ENCODE peak calls at places on chromosomes 11 and 22, in seven cellular contexts. D is choroid plexus epithelial cell, M is heart left ventricle, Z is A549, X is thoracic aorta, L is Peyer's patch, G is NB4. Q is an unnamed sample.

GRCh38 chr11:14443642-14444041 is 56.0 kb downstream of the COPB1 start:
- DNase-seq in D (peak; percentile 48), M (no peak), Z (no peak), X (no peak), L (peak; percentile 69), G (no peak), Q (no peak)

GRCh38 chr11:75894036-75894585 is 79.1 kb downstream of the UVRAG start:
- DNase-seq in D (no peak), M (no peak), Z (no peak), X (no peak), L (no peak), G (no peak), Q (no peak)

GRCh38 chr11:35043933-35044332 is 95.0 kb upstream of the CD44 start:
- DNase-seq in D (peak; percentile 23), M (peak; percentile 46), Z (no peak), X (no peak), L (no peak), G (peak; percentile 66), Q (no peak)

GRCh38 chr22:23243006-23243573 is 62.8 kb downstream of the BCR start:
- DNase-seq in D (no peak), M (no peak), Z (no peak), X (no peak), L (no peak), G (no peak), Q (no peak)

GRCh38 chr11:92948116-92948515 is 21.3 kb upstream of the MTNR1B start:
- DNase-seq in D (no peak), M (no peak), Z (peak; percentile 41), X (no peak), L (no peak), G (no peak), Q (no peak)

GRCh38 chr11:77525455-77526091 is 51.7 kb upstream of the PAK1 start:
- DNase-seq in D (no peak), M (no peak), Z (no peak), X (no peak), L (no peak), G (peak; percentile 37), Q (no peak)

GRCh38 chr11:10315083-10315482 is 10.2 kb downstream of the ADM start:
- DNase-seq in D (no peak), M (no peak), Z (no peak), X (no peak), L (no peak), G (no peak), Q (no peak)

GRCh38 chr11:48004456-48004855 is 24.1 kb downstream of the PTPRJ start:
- DNase-seq in D (no peak), M (no peak), Z (no peak), X (no peak), L (no peak), G (no peak), Q (no peak)

GRCh38 chr11:127345819-127346459 is 345.4 kb upstream of the KIRREL3 start:
- DNase-seq in D (peak; percentile 20), M (no peak), Z (peak; percentile 25), X (no peak), L (no peak), G (peak; percentile 44), Q (peak; percentile 22)

GRCh38 chr11:63610604-63611394 is 3.4 kb downstream of the PLAAT3 start:
- DNase-seq in D (peak; percentile 81), M (no peak), Z (no peak), X (no peak), L (no peak), G (peak; percentile 36), Q (no peak)

GRCh38 chr22:20531404-20532181 is 24.2 kb downstream of the MED15 start:
- DNase-seq in D (peak; percentile 86), M (peak; percentile 64), Z (peak; percentile 68), X (no peak), L (peak; percentile 70), G (no peak), Q (no peak)

GRCh38 chr22:25212337-25212736 is 7.1 kb upstream of the CRYBB2 start:
- DNase-seq in D (no peak), M (no peak), Z (no peak), X (no peak), L (no peak), G (peak; percentile 28), Q (no peak)
- TF ChIP-seq CTCF in D (no peak), M (no peak), Z (no peak), X (no peak), L (no peak), G (no peak), Q (no peak)

DNA sequence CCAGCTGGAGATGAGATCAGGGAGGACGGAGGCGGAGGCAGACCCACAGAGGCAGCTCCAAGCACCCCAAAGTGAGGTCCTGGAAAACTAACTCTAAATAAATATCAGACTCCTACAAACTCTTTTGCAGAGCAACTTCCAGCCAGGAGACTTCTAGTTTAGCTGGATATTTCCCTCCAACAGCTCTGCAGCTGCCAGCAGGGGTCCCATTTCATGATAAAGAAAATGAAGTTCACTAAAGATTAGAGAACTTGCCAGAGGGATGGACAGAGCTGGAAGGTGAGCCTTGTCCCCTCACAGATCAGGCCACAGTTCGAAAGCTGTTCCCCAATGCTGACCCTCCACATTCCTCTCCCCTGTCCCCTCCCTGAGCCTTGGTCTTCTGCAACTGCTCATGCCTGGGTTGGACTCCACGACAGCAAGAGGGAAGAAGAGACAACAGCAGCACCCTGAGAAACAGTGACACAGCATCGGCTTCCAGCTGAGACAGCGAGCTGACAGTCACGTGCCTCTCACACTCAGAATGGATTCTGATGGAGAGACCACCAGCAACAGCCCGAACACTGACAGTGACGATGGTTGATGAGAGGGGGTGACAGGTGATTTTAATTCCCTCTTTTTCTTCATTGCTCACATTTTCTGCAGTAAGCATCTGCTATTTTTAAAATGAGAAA is 5.7 kb downstream of the CARS1 start:
- DNase-seq in D (peak; percentile 37), M (no peak), Z (no peak), X (no peak), L (no peak), G (peak; percentile 38), Q (no peak)
- TF ChIP-seq CTCF in D (peak; percentile 55), M (no peak), Z (no peak), X (no peak), L (no peak), G (peak; percentile 26), Q (no peak)

DNA sequence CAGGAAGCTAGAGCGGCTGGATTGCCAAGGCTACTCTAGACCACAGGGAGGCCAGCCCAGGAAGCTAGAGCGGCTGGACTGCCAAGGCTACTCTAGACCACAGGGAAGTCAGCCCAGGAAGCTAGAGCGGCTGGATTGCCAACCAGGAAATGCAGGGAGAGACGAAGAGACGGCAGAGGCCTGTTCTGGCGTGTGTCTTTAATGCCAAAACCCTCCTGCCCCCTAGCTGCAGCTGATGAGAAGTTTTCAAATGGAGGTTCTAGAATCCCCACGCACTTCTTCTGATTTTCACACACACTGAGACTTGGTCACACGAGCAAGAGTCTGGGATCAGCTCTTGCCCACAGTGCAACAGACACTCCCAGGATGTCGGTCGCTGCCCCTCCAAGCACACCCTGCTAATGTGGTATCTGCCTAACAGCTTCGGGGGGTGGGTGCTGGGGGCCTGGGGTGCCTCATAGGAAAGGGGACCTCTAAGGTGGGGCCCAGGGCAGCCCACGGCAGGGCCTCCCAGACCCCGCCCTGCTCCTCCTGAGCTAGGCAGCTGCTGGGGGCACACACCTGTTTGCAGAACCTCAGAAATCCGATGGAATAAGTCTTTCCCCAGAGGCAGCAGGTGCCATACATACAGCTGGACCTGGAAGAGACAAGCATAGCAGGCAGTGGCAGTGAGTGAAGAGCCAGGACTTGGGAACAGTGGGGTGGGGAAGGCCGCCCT is 28.5 kb downstream of the MAFF start:
- DNase-seq in D (peak; percentile 50), M (peak; percentile 50), Z (no peak), X (no peak), L (peak; percentile 78), G (peak; percentile 56), Q (no peak)
- TF ChIP-seq CTCF in D (peak; percentile 48), M (peak; percentile 47), Z (no peak), X (peak; percentile 14), L (peak; percentile 76), G (peak; percentile 46), Q (no peak)

DNA sequence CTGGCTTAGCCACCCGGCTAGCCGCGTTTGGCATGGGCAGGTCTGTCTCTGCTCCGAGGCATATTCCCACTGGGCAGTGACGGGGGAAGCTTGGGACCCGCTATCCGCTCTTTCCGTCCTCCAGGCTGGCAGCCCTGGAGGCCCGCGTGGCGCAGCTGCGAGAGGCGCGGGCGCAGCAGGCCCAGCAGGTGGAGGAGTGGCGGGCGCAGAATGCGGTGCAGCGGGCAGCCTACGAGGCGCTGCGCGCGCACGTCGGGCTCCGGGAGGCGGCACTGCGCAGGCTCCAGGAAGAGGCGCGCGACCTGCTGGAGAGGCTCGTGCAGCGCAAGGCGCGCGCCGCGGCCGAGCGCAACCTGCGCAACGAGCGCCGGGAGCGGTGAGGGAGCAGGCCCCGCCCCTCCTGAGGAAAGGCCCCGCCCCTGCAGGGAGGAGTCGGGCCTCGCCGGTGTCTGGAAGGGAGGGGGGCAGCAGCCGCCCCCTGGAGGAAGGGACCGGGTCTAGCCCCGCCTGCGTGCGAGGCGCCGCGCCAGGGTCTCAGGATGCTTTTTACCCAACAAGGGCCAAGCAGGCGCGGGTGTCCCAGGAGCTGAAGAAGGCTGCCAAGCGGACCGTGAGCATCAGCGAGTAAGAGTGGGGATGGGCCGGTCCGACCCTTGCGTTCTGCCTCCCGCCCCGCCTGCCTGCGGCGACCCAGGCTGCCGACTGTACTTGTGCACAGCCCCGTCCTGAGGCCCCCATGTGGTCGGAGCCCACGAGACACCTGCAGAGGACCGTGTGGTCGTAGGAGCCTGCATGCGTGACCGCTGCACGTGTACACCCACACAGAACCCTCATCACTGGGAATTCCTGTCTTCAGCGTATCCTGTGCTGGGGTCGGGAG is 7.9 kb downstream of the ATG16L2 start:
- DNase-seq in D (peak; percentile 90), M (peak; percentile 89), Z (peak; percentile 94), X (peak; percentile 53), L (peak; percentile 94), G (no peak), Q (peak; percentile 28)
- TF ChIP-seq CTCF in D (no peak), M (peak; percentile 30), Z (no peak), X (peak; percentile 36), L (peak; percentile 61), G (no peak), Q (no peak)